ENCODE peak calls at places on chromosomes 13 and 19, in nine cellular contexts. L is CD8-positive, alpha-beta memory T cell; C is GM23248; T is OCI-LY7; W is osteoblast; J is GM23338; O is sigmoid colon; Z is left ventricle myocardium inferior; U is upper lobe of right lung. G is an unnamed sample. For H3K4me1, the result is how much of the 10 kb centered on the place peaks cover.

GRCh38 chr13:70849267-70849666 is 741.0 kb upstream of the KLHL1 start:
- DNase-seq in T (no peak), L (no peak), O (no peak), J (no peak), Z (no peak), C (no peak), U (no peak), W (no peak), G (no peak)

GRCh38 chr19:752652-753517 is 2.0 kb downstream of the MISP start:
- DNase-seq in C (peak), J (no peak), U (peak), Z (no peak), L (no peak), W (peak), T (no peak), O (peak), G (peak)

GRCh38 chr13:113398963-113399754 is 35.2 kb upstream of the GRTP1 start:
- DNase-seq in U (peak), O (peak), C (peak), Z (no peak), T (no peak), J (no peak), L (no peak), W (peak), G (no peak)

GRCh38 chr19:56837004-56837403 is 3.5 kb downstream of the PEG3 start:
- DNase-seq in O (no peak), U (no peak), L (no peak), Z (no peak), J (no peak), T (no peak), C (peak), W (no peak), G (no peak)

GRCh38 chr13:24149306-24150032 is 11.1 kb upstream of the SPATA13 start:
- DNase-seq in C (peak), J (no peak), U (no peak), Z (no peak), L (no peak), W (peak), O (no peak), T (no peak), G (no peak)

GRCh38 chr13:39107484-39108040 is 69.3 kb downstream of the NHLRC3 start:
- DNase-seq in L (no peak), W (no peak), J (no peak), T (no peak), C (no peak), O (no peak), Z (no peak), U (no peak), G (no peak)

GRCh38 chr19:42606660-42607351 is 12.1 kb upstream of the CEACAM8 start:
- DNase-seq in Z (peak), C (peak), W (peak), T (peak), J (peak), U (peak), O (no peak), L (peak), G (peak)

GRCh38 chr19:43782311-43782660 is 1.5 kb upstream of the KCNN4 start:
- DNase-seq in J (no peak), C (no peak), U (no peak), O (no peak), L (no peak), W (peak), T (no peak), Z (no peak), G (no peak)

GRCh38 chr13:104024416-104025170 is 958.4 kb upstream of the SLC10A2 start:
- DNase-seq in T (no peak), O (no peak), U (no peak), Z (no peak), L (no peak), C (no peak), W (no peak), J (no peak), G (no peak)

GRCh38 chr19:7482584-7483439 is 6.0 kb downstream of the PEX11G start:
- DNase-seq in L (no peak), W (peak), U (no peak), J (peak), T (no peak), Z (peak), O (no peak), C (peak), G (no peak)

GRCh38 chr19:20926796-20927195 is 3.7 kb downstream of the ZNF85 start:
- DNase-seq in U (no peak), W (no peak), T (no peak), C (peak), L (no peak), J (no peak), O (no peak), Z (no peak), G (no peak)

GRCh38 chr19:50266896-50267295 is 62.3 kb downstream of the KCNC3 start:
- DNase-seq in Z (no peak), O (no peak), W (peak), L (no peak), T (peak), C (no peak), U (no peak), J (peak), G (peak)

GRCh38 chr19:49806613-49806946 is 6.5 kb downstream of the FUZ start:
- DNase-seq in O (no peak), J (no peak), T (no peak), W (peak), C (no peak), U (no peak), Z (no peak), L (no peak), G (no peak)

DNA sequence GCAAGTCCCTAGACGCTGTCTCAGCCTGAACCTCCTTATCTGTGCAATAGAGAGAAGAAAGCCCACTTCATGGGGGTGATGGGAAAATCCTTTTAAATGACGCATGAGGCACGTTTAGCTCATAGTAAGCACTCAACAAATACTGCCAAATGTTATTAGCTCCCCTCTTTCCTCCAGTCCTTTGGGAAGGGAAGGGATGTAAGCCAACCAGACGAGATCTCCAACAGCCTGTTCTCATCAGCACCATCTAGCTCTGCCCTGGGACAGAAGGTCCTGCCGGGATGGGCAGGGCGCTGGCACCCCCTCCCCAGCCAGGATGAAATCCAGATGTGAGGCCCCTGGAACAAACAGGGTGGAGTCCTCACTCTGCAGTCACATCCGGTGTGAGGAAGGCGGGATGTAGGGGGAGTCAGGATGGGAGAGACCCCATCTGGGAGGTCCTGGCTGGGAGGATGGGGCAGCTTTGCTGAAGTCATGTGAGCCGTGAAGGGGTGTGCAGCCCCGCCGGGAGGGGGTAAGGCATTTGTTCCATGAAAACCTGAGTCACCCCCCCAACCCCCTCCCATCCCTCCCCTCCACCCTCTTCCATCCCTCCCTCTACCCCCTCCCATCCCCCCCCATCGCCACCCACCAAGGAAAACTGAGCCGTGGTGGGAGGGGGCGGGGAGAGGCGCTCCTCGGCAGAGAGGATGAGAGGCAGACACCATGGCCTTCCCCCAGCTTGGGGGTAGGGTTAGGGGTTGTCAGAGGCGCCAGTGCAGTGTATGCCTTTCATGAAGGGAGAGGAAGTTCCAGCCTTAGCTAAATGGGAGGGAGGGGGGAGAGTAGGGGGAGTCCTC is 4.5 kb downstream of the S1PR2 start:
- DNase-seq in U (peak), C (peak), Z (peak), J (no peak), W (peak), T (no peak), L (no peak), O (peak), G (peak)
- H3K4me1 ChIP-seq in U (under half), C (under half), Z (half or more), J (under half), W (under half), T (half or more), L (under half), O (under half), G (under half)

GRCh38 chr13:22092791-22093545 is 422.1 kb downstream of the FGF9 start:
- DNase-seq in J (no peak), C (peak), W (no peak), U (no peak), T (no peak), Z (no peak), O (no peak), L (no peak), G (no peak)
- H3K4me1 ChIP-seq in J (under half), C (under half), W (under half), U (under half), T (under half), Z (under half), O (under half), L (under half), G (under half)

DNA sequence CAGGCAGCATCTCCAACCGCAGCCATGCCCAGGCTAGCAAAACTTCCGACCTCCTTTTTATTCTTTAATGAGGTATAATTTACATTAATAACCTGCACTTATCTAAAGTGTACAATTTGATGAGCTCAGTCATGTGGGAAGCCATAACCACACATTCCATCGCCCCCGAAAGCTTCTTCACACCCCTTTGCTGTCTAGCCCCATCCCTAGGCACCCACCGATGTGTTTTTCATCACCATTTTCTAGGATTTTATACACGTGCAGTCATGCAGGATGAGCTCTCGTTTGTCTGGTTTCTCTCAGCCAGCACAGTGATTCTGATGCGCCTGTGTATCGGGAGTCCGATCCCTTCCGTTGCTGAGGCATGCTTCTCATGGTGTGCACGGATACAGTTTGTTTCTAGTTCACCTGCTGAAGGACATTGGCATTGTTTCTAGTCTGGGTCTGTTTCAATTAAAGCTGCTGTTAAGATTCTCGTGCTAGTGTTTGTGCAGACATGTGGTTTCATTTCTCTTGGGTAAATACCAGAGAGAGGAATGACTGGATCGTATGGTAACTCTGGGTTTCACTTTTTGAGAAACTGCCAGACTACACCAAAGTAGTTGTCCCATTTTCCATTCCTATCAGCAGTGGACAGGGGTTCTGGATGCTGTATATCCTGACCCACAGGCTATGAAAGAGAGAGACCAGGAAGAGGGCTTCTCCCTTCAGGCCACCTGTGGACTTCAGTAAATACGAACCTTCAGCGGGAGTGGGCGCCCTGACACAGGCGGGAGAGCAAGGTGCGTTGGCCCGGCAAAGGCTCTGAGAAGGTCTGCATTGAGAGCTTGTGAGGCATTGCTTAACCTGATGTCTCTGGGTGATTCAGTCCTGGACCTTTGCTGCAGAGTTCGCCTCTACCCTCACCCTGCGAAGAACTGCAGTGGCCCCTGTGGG is 4.9 kb downstream of the AP1M1 start:
- DNase-seq in W (peak), O (peak), C (peak), T (no peak), U (peak), L (no peak), J (no peak), Z (no peak), G (no peak)
- H3K4me1 ChIP-seq in W (under half), O (under half), C (under half), T (under half), U (under half), L (under half), J (under half), Z (half or more), G (under half)

DNA sequence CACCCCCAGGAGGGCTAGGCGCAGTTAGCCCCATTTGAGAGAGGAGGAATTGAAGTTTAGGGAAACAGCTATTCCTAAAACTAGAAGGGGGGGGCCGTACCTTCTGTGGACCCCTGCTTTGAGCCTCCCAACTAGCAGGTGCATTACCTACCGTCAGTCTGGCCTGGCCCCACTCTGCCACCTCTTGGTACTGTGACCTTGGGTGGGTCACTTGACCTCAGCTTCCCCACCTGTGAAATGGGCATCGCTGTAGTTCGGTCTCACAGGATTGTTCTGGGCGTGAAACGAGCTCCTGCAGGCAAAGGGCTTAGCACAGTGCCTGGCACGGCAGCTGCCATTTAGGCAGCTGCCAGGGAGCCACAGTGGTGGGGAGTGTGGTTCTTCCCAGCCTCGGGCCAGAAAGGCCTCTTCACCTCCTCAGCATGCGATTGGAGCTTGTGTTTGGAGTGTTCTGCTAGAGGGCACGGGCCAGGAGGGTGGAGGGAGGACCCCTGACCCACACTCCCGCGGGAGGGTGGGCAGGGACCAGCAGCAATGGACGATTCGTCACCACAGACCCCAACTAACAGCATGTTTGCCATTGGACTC is 32.0 kb downstream of the CAPN12 start:
- DNase-seq in O (no peak), W (peak), T (no peak), C (no peak), L (no peak), J (no peak), Z (no peak), U (no peak), G (no peak)
- H3K4me1 ChIP-seq in O (half or more), W (under half), T (under half), C (under half), L (under half), J (under half), Z (half or more), U (under half), G (half or more)

GRCh38 chr13:32977321-32977720 is 38.9 kb upstream of the KL start:
- DNase-seq in L (no peak), U (no peak), W (no peak), Z (no peak), O (no peak), C (no peak), J (no peak), T (no peak), G (no peak)
- H3K4me1 ChIP-seq in L (under half), U (under half), W (under half), Z (under half), O (under half), C (under half), J (under half), T (under half), G (under half)